ENCODE peak calls at places on chromosomes 11 and 22, in seven cellular contexts. W is posterior vena cava, H is transverse colon, Y is body of pancreas, I is astrocyte of the spinal cord, S is left lobe of liver, T is naive B cell. U is an unnamed sample.

GRCh38 chr11:10622108-10622507 is 53.6 kb upstream of the LYVE1 start:
- DNase-seq in W (no peak), H (no peak), Y (no peak), I (no peak), S (no peak), T (no peak), U (no peak)

GRCh38 chr11:65478411-65479183 is 20.2 kb upstream of the MALAT1 start:
- DNase-seq in W (peak; percentile 91), H (peak; percentile 61), Y (peak; percentile 59), I (peak; percentile 61), S (no peak), T (no peak), U (peak; percentile 92)

GRCh38 chr11:68545796-68546195 is 85.2 kb downstream of the PPP6R3 start:
- DNase-seq in W (no peak), H (no peak), Y (peak; percentile 61), I (no peak), S (no peak), T (no peak), U (no peak)

GRCh38 chr22:38843201-38843715 is 570 bp downstream of the NPTXR start:
- DNase-seq in W (no peak), H (peak; percentile 28), Y (peak; percentile 65), I (peak; percentile 69), S (no peak), T (peak; percentile 48), U (no peak)

GRCh38 chr11:71298761-71299181 is 46.4 kb upstream of the SHANK2 start:
- DNase-seq in W (peak; percentile 72), H (no peak), Y (no peak), I (no peak), S (peak; percentile 12), T (no peak), U (no peak)

GRCh38 chr22:44357962-44358553 is 45.3 kb upstream of the SHISAL1 start:
- DNase-seq in W (peak; percentile 79), H (peak; percentile 19), Y (peak; percentile 13), I (peak; percentile 35), S (no peak), T (no peak), U (peak; percentile 53)

GRCh38 chr22:43420991-43421665 is 9.3 kb downstream of the MPPED1 start:
- DNase-seq in W (no peak), H (no peak), Y (no peak), I (no peak), S (no peak), T (no peak), U (peak; percentile 83)

GRCh38 chr11:811446-812245 is 1.9 kb downstream of the RPLP2 start:
- DNase-seq in W (no peak), H (no peak), Y (no peak), I (no peak), S (no peak), T (no peak), U (no peak)

GRCh38 chr22:38317995-38318715 is 922 bp upstream of the CSNK1E start:
- DNase-seq in W (peak; percentile 94), H (peak; percentile 85), Y (peak; percentile 74), I (peak; percentile 94), S (no peak), T (no peak), U (no peak)

GRCh38 chr11:92527467-92527866 is 302.8 kb downstream of the FAT3 start:
- DNase-seq in W (no peak), H (no peak), Y (no peak), I (no peak), S (no peak), T (no peak), U (no peak)

GRCh38 chr22:41445171-41446056 is 1.2 kb downstream of the TOB2 start:
- DNase-seq in W (no peak), H (peak; percentile 31), Y (peak; percentile 33), I (peak; percentile 24), S (no peak), T (peak; percentile 32), U (peak; percentile 49)

GRCh38 chr22:40451230-40451629 is 80.8 kb downstream of the SGSM3 start:
- DNase-seq in W (no peak), H (no peak), Y (no peak), I (no peak), S (no peak), T (no peak), U (no peak)

GRCh38 chr22:41521166-41521565 is 23.1 kb downstream of the POLR3H start:
- DNase-seq in W (no peak), H (no peak), Y (no peak), I (no peak), S (no peak), T (no peak), U (no peak)

GRCh38 chr11:14645247-14645912 is 1.8 kb downstream of the PDE3B start:
- DNase-seq in W (no peak), H (no peak), Y (no peak), I (peak; percentile 19), S (no peak), T (peak; percentile 21), U (no peak)

GRCh38 chr11:78194490-78194889 is 5.8 kb downstream of the USP35 start:
- DNase-seq in W (no peak), H (no peak), Y (no peak), I (no peak), S (no peak), T (no peak), U (no peak)

GRCh38 chr11:59555601-59556114 is 44.3 kb downstream of the OR4D9 start:
- DNase-seq in W (no peak), H (no peak), Y (no peak), I (peak; percentile 38), S (no peak), T (no peak), U (no peak)

U was measured in chondrocyte.